ENCODE peak calls at places on chromosomes 1 and 21, in four cellular contexts. H is activated naive CD8-positive, alpha-beta T cell treated with anti-CD3 and anti-CD28 coated beads, Interleukin-2, amount 50 U/mL, for 24 hours; I is DMS53; A is NCI-H1092. O is an unnamed sample.

GRCh38 chr1:55244476-55245109 is 29.4 kb upstream of the USP24 start:
- DNase-seq in A (no peak), H (no peak), I (peak), O (no peak)

GRCh38 chr21:34636961-34637360 is 22.0 kb upstream of the RCAN1 start:
- DNase-seq in A (no peak), I (no peak), H (no peak), O (no peak)

GRCh38 chr1:9057851-9058250 is 11.6 kb downstream of the SLC2A5 start:
- DNase-seq in H (no peak), A (no peak), I (no peak), O (no peak)

GRCh38 chr21:18959817-18960216 is 556.2 kb upstream of the TMPRSS15 start:
- DNase-seq in I (no peak), H (no peak), A (no peak), O (no peak)

GRCh38 chr1:200334661-200335256 is 75.1 kb downstream of the ZNF281 start:
- DNase-seq in H (no peak), I (peak), A (no peak), O (no peak)

GRCh38 chr1:248821641-248822040 is 4.1 kb downstream of the SH3BP5L start:
- DNase-seq in H (no peak), A (no peak), I (no peak), O (no peak)

GRCh38 chr1:180310095-180310494 is 80.0 kb downstream of the LHX4 start:
- DNase-seq in I (peak), H (no peak), A (no peak), O (no peak)

GRCh38 chr1:198601936-198602889 is 36.6 kb upstream of the PTPRC start:
- DNase-seq in H (no peak), I (no peak), A (no peak), O (no peak)

GRCh38 chr1:186985889-186986491 is 157.2 kb downstream of the PLA2G4A start:
- DNase-seq in A (peak), H (no peak), I (peak), O (peak)

GRCh38 chr1:74733616-74734484 is 898 bp downstream of the TYW3 start:
- DNase-seq in I (peak), H (peak), A (peak), O (peak)